ENCODE peak calls at places on chromosomes 13 and 19, in ten cellular contexts. One of them, this sample, is unnamed.

GRCh38 chr19:39419003-39419402 is 6.5 kb downstream of the PLEKHG2 start:
- DNase-seq in fibroblast of lung: no peak
- DNase-seq in A549: no peak
- DNase-seq in pons: no peak
- DNase-seq in activated CD4-positive, alpha-beta T cell treated with anti-CD3 and anti-CD28 coated beads, Interleukin-2, amount 50 U/mL, for 1 hour: no peak
- DNase-seq in BJ: no peak
- DNase-seq in WTC11: no peak
- DNase-seq in M059J: no peak
- DNase-seq in NCI-H1092 treated with DMSO at 0.1 percent for 48 hours: no peak
- DNase-seq in mammary epithelial cell: no peak
- DNase-seq in this sample: no peak

GRCh38 chr19:45643927-45644771 is 5.0 kb upstream of the EML2 start:
- DNase-seq in fibroblast of lung: no peak
- DNase-seq in A549: no peak
- DNase-seq in pons: peak; percentile 54
- DNase-seq in activated CD4-positive, alpha-beta T cell treated with anti-CD3 and anti-CD28 coated beads, Interleukin-2, amount 50 U/mL, for 1 hour: no peak
- DNase-seq in BJ: no peak
- DNase-seq in WTC11: no peak
- DNase-seq in M059J: no peak
- DNase-seq in NCI-H1092 treated with DMSO at 0.1 percent for 48 hours: no peak
- DNase-seq in mammary epithelial cell: no peak
- DNase-seq in this sample: no peak

GRCh38 chr13:99657848-99658265 is 156.6 kb downstream of the TM9SF2 start:
- DNase-seq in fibroblast of lung: peak; percentile 46
- DNase-seq in A549: peak; percentile 15
- DNase-seq in pons: peak; percentile 29
- DNase-seq in activated CD4-positive, alpha-beta T cell treated with anti-CD3 and anti-CD28 coated beads, Interleukin-2, amount 50 U/mL, for 1 hour: peak; percentile 9
- DNase-seq in BJ: no peak
- DNase-seq in WTC11: peak; percentile 63
- DNase-seq in M059J: peak; percentile 33
- DNase-seq in NCI-H1092 treated with DMSO at 0.1 percent for 48 hours: peak; percentile 76
- DNase-seq in mammary epithelial cell: no peak
- DNase-seq in this sample: peak; percentile 67

GRCh38 chr19:47719047-47719885 is 6.0 kb downstream of the EHD2 start:
- DNase-seq in fibroblast of lung: peak; percentile 98
- DNase-seq in A549: peak; percentile 79
- DNase-seq in pons: peak; percentile 37
- DNase-seq in activated CD4-positive, alpha-beta T cell treated with anti-CD3 and anti-CD28 coated beads, Interleukin-2, amount 50 U/mL, for 1 hour: no peak
- DNase-seq in BJ: peak; percentile 99
- DNase-seq in WTC11: no peak
- DNase-seq in M059J: peak; percentile 96
- DNase-seq in NCI-H1092 treated with DMSO at 0.1 percent for 48 hours: no peak
- DNase-seq in mammary epithelial cell: peak; percentile 95
- DNase-seq in this sample: peak; percentile 80

GRCh38 chr13:113090415-113090770 is 15.2 kb upstream of the F7 start:
- DNase-seq in fibroblast of lung: no peak
- DNase-seq in A549: no peak
- DNase-seq in pons: no peak
- DNase-seq in activated CD4-positive, alpha-beta T cell treated with anti-CD3 and anti-CD28 coated beads, Interleukin-2, amount 50 U/mL, for 1 hour: no peak
- DNase-seq in BJ: no peak
- DNase-seq in WTC11: peak; percentile 59
- DNase-seq in M059J: no peak
- DNase-seq in NCI-H1092 treated with DMSO at 0.1 percent for 48 hours: no peak
- DNase-seq in mammary epithelial cell: no peak
- DNase-seq in this sample: peak; percentile 46

GRCh38 chr19:35828694-35829301 is 16.2 kb upstream of the PRODH2 start:
- DNase-seq in fibroblast of lung: peak; percentile 55
- DNase-seq in A549: peak; percentile 70
- DNase-seq in pons: peak; percentile 57
- DNase-seq in activated CD4-positive, alpha-beta T cell treated with anti-CD3 and anti-CD28 coated beads, Interleukin-2, amount 50 U/mL, for 1 hour: peak; percentile 52
- DNase-seq in BJ: no peak
- DNase-seq in WTC11: peak; percentile 87
- DNase-seq in M059J: peak; percentile 50
- DNase-seq in NCI-H1092 treated with DMSO at 0.1 percent for 48 hours: no peak
- DNase-seq in mammary epithelial cell: peak; percentile 45
- DNase-seq in this sample: no peak

GRCh38 chr13:24627864-24628418 is 52.3 kb upstream of the ATP12A start:
- DNase-seq in fibroblast of lung: no peak
- DNase-seq in A549: no peak
- DNase-seq in pons: no peak
- DNase-seq in activated CD4-positive, alpha-beta T cell treated with anti-CD3 and anti-CD28 coated beads, Interleukin-2, amount 50 U/mL, for 1 hour: no peak
- DNase-seq in BJ: no peak
- DNase-seq in WTC11: no peak
- DNase-seq in M059J: no peak
- DNase-seq in NCI-H1092 treated with DMSO at 0.1 percent for 48 hours: no peak
- DNase-seq in mammary epithelial cell: no peak
- DNase-seq in this sample: no peak

GRCh38 chr19:3586124-3586626 is 897 bp downstream of the GIPC3 start:
- DNase-seq in fibroblast of lung: no peak
- DNase-seq in A549: no peak
- DNase-seq in pons: no peak
- DNase-seq in activated CD4-positive, alpha-beta T cell treated with anti-CD3 and anti-CD28 coated beads, Interleukin-2, amount 50 U/mL, for 1 hour: peak; percentile 48
- DNase-seq in BJ: no peak
- DNase-seq in WTC11: peak; percentile 77
- DNase-seq in M059J: no peak
- DNase-seq in NCI-H1092 treated with DMSO at 0.1 percent for 48 hours: peak; percentile 8
- DNase-seq in mammary epithelial cell: no peak
- DNase-seq in this sample: no peak

GRCh38 chr19:33347300-33347699 is 26.2 kb upstream of the CEBPG start:
- DNase-seq in fibroblast of lung: no peak
- DNase-seq in A549: no peak
- DNase-seq in pons: no peak
- DNase-seq in activated CD4-positive, alpha-beta T cell treated with anti-CD3 and anti-CD28 coated beads, Interleukin-2, amount 50 U/mL, for 1 hour: no peak
- DNase-seq in BJ: no peak
- DNase-seq in WTC11: no peak
- DNase-seq in M059J: no peak
- DNase-seq in NCI-H1092 treated with DMSO at 0.1 percent for 48 hours: no peak
- DNase-seq in mammary epithelial cell: no peak
- DNase-seq in this sample: no peak

GRCh38 chr19:29812080-29812880 is 489 bp downstream of the CCNE1 start:
- DNase-seq in fibroblast of lung: no peak
- DNase-seq in A549: no peak
- DNase-seq in pons: no peak
- DNase-seq in activated CD4-positive, alpha-beta T cell treated with anti-CD3 and anti-CD28 coated beads, Interleukin-2, amount 50 U/mL, for 1 hour: no peak
- DNase-seq in BJ: no peak
- DNase-seq in WTC11: peak; percentile 30
- DNase-seq in M059J: no peak
- DNase-seq in NCI-H1092 treated with DMSO at 0.1 percent for 48 hours: no peak
- DNase-seq in mammary epithelial cell: no peak
- DNase-seq in this sample: peak; percentile 66

GRCh38 chr13:112733661-112734379 is 44.0 kb downstream of the ATP11A start:
- DNase-seq in fibroblast of lung: peak; percentile 27
- DNase-seq in A549: no peak
- DNase-seq in pons: no peak
- DNase-seq in activated CD4-positive, alpha-beta T cell treated with anti-CD3 and anti-CD28 coated beads, Interleukin-2, amount 50 U/mL, for 1 hour: no peak
- DNase-seq in BJ: no peak
- DNase-seq in WTC11: peak; percentile 77
- DNase-seq in M059J: no peak
- DNase-seq in NCI-H1092 treated with DMSO at 0.1 percent for 48 hours: peak; percentile 80
- DNase-seq in mammary epithelial cell: no peak
- DNase-seq in this sample: peak; percentile 48

GRCh38 chr19:49338691-49339363 is 3.6 kb downstream of the CD37 start:
- DNase-seq in fibroblast of lung: peak; percentile 49
- DNase-seq in A549: peak; percentile 57
- DNase-seq in pons: no peak
- DNase-seq in activated CD4-positive, alpha-beta T cell treated with anti-CD3 and anti-CD28 coated beads, Interleukin-2, amount 50 U/mL, for 1 hour: no peak
- DNase-seq in BJ: no peak
- DNase-seq in WTC11: peak; percentile 100
- DNase-seq in M059J: no peak
- DNase-seq in NCI-H1092 treated with DMSO at 0.1 percent for 48 hours: no peak
- DNase-seq in mammary epithelial cell: peak; percentile 78
- DNase-seq in this sample: peak; percentile 95

GRCh38 chr19:6971366-6971765 is 49.9 kb downstream of the MBD3L2B start:
- DNase-seq in fibroblast of lung: peak; percentile 3
- DNase-seq in A549: no peak
- DNase-seq in pons: no peak
- DNase-seq in activated CD4-positive, alpha-beta T cell treated with anti-CD3 and anti-CD28 coated beads, Interleukin-2, amount 50 U/mL, for 1 hour: no peak
- DNase-seq in BJ: no peak
- DNase-seq in WTC11: no peak
- DNase-seq in M059J: peak; percentile 68
- DNase-seq in NCI-H1092 treated with DMSO at 0.1 percent for 48 hours: no peak
- DNase-seq in mammary epithelial cell: peak; percentile 40
- DNase-seq in this sample: no peak

GRCh38 chr19:19460258-19460731 is 54.8 kb downstream of the GATAD2A start:
- DNase-seq in fibroblast of lung: no peak
- DNase-seq in A549: no peak
- DNase-seq in pons: no peak
- DNase-seq in activated CD4-positive, alpha-beta T cell treated with anti-CD3 and anti-CD28 coated beads, Interleukin-2, amount 50 U/mL, for 1 hour: peak; percentile 18
- DNase-seq in BJ: no peak
- DNase-seq in WTC11: no peak
- DNase-seq in M059J: no peak
- DNase-seq in NCI-H1092 treated with DMSO at 0.1 percent for 48 hours: no peak
- DNase-seq in mammary epithelial cell: no peak
- DNase-seq in this sample: no peak

This sample was measured in upper lobe of right lung.